ENCODE peak calls at places on chromosomes 7 and 10, in ten cellular contexts. X, H, W, M, Q, E, K, J, L and I are unnamed samples. For H3K36me3, the result is how much of the 10 kb centered on the place peaks cover.

GRCh38 chr10:8331896-8332729 is 277.6 kb downstream of the GATA3 start:
- DNase-seq in X (peak), H (peak), W (no peak), M (peak), Q (peak), E (no peak), K (peak), J (peak), L (peak), I (peak)

GRCh38 chr10:72692057-72692891 is at the start of gene MCU:
- DNase-seq in X (peak), H (peak), W (peak), M (peak), Q (no peak), E (peak), K (peak), J (peak), L (peak), I (peak)

GRCh38 chr10:93287775-93288174 is 194.4 kb downstream of the MYOF start:
- DNase-seq in X (no peak), H (no peak), W (no peak), M (no peak), Q (no peak), E (no peak), K (no peak), J (no peak), L (peak), I (no peak)

GRCh38 chr7:73683916-73684693 is 708 bp downstream of the BUD23 start:
- DNase-seq in X (no peak), H (no peak), W (peak), M (no peak), Q (no peak), E (no peak), K (no peak), J (no peak), L (no peak), I (no peak)

GRCh38 chr10:29386347-29386999 is 97.6 kb downstream of the LYZL1 start:
- DNase-seq in X (no peak), H (no peak), W (peak), M (peak), Q (no peak), E (no peak), K (peak), J (peak), L (peak), I (peak)

GRCh38 chr7:7498881-7499280 is 36.8 kb downstream of the COL28A1 start:
- DNase-seq in X (no peak), H (no peak), W (no peak), M (no peak), Q (no peak), E (no peak), K (no peak), J (no peak), L (no peak), I (no peak)

GRCh38 chr7:80583901-80584300 is 54.5 kb upstream of the CD36 start:
- DNase-seq in X (no peak), H (peak), W (no peak), M (no peak), Q (no peak), E (no peak), K (no peak), J (no peak), L (no peak), I (no peak)

GRCh38 chr7:120856621-120857352 is 1.2 kb downstream of the TSPAN12 start:
- DNase-seq in X (no peak), H (peak), W (peak), M (no peak), Q (peak), E (no peak), K (peak), J (peak), L (peak), I (peak)

GRCh38 chr10:34771106-34771505 is 44.0 kb downstream of the PARD3 start:
- DNase-seq in X (no peak), H (no peak), W (no peak), M (no peak), Q (no peak), E (no peak), K (no peak), J (no peak), L (no peak), I (no peak)

GRCh38 chr10:130020651-130021372 is 56.7 kb upstream of the EBF3 start:
- DNase-seq in X (peak), H (no peak), W (no peak), M (no peak), Q (no peak), E (no peak), K (no peak), J (no peak), L (no peak), I (no peak)

GRCh38 chr7:7793921-7794320 is 75.5 kb upstream of the RPA3 start:
- DNase-seq in X (no peak), H (no peak), W (no peak), M (no peak), Q (no peak), E (no peak), K (no peak), J (no peak), L (no peak), I (no peak)

GRCh38 chr10:23522345-23522744 is 83.5 kb downstream of the OTUD1 start:
- DNase-seq in X (no peak), H (no peak), W (no peak), M (no peak), Q (peak), E (no peak), K (peak), J (no peak), L (no peak), I (no peak)

GRCh38 chr7:1679966-1680730 is 10.1 kb downstream of the ELFN1 start:
- DNase-seq in X (peak), H (no peak), W (no peak), M (no peak), Q (no peak), E (no peak), K (no peak), J (no peak), L (no peak), I (no peak)

GRCh38 chr7:83648464-83649241 is at the start of gene SEMA3E:
- DNase-seq in X (no peak), H (no peak), W (no peak), M (no peak), Q (peak), E (peak), K (peak), J (peak), L (peak), I (no peak)

GRCh38 chr10:46229144-46229563 is 57.6 kb upstream of the ANTXRL start:
- DNase-seq in X (peak), H (peak), W (peak), M (peak), Q (no peak), E (no peak), K (no peak), J (peak), L (peak), I (peak)

GRCh38 chr7:87028636-87029035 is 30.8 kb downstream of the ELAPOR2 start:
- DNase-seq in X (no peak), H (no peak), W (peak), M (no peak), Q (no peak), E (no peak), K (no peak), J (no peak), L (peak), I (no peak)

GRCh38 chr10:10677479-10677878 is 340.2 kb upstream of the CELF2 start:
- DNase-seq in X (peak), H (peak), W (no peak), M (no peak), Q (peak), E (peak), K (peak), J (peak), L (peak), I (no peak)

GRCh38 chr7:4015371-4015770 is 666.7 kb upstream of the FOXK1 start:
- DNase-seq in X (no peak), H (no peak), W (no peak), M (no peak), Q (no peak), E (no peak), K (no peak), J (no peak), L (no peak), I (no peak)

GRCh38 chr10:99372546-99373271 is 43.6 kb downstream of the CNNM1 start:
- DNase-seq in X (no peak), H (no peak), W (no peak), M (no peak), Q (peak), E (no peak), K (no peak), J (no peak), L (no peak), I (no peak)

GRCh38 chr7:155497149-155497901 is 39.4 kb downstream of the EN2 start:
- DNase-seq in X (no peak), H (no peak), W (no peak), M (no peak), Q (no peak), E (no peak), K (no peak), J (no peak), L (no peak), I (no peak)

GRCh38 chr10:131024259-131025131 is 287.0 kb downstream of the TCERG1L start:
- DNase-seq in X (no peak), H (no peak), W (no peak), M (no peak), Q (no peak), E (no peak), K (no peak), J (no peak), L (no peak), I (no peak)

GRCh38 chr10:14527915-14528314 is 197.2 kb upstream of the FRMD4A start:
- DNase-seq in X (no peak), H (no peak), W (no peak), M (no peak), Q (no peak), E (no peak), K (no peak), J (no peak), L (no peak), I (no peak)

GRCh38 chr10:72333111-72334012 is 21.4 kb downstream of the DNAJB12 start:
- DNase-seq in X (no peak), H (no peak), W (no peak), M (no peak), Q (no peak), E (no peak), K (no peak), J (no peak), L (no peak), I (no peak)

GRCh38 chr10:113555751-113556150 is 2.9 kb downstream of the HABP2 start:
- DNase-seq in X (no peak), H (no peak), W (no peak), M (no peak), Q (no peak), E (no peak), K (no peak), J (no peak), L (no peak), I (no peak)

GRCh38 chr7:99199226-99199625 is 8.7 kb downstream of the KPNA7 start:
- DNase-seq in X (no peak), H (no peak), W (no peak), M (no peak), Q (no peak), E (no peak), K (no peak), J (no peak), L (no peak), I (no peak)

GRCh38 chr7:31443457-31443856 is 70.4 kb upstream of the ITPRID1 start:
- DNase-seq in X (no peak), H (no peak), W (peak), M (peak), Q (peak), E (no peak), K (peak), J (peak), L (peak), I (no peak)

GRCh38 chr10:15411035-15411434 is 39.9 kb upstream of the FAM171A1 start:
- DNase-seq in X (no peak), H (no peak), W (no peak), M (no peak), Q (no peak), E (no peak), K (no peak), J (no peak), L (no peak), I (no peak)

GRCh38 chr10:5662708-5663579 is 3.5 kb downstream of the ASB13 start:
- DNase-seq in X (no peak), H (no peak), W (no peak), M (no peak), Q (no peak), E (no peak), K (no peak), J (no peak), L (peak), I (no peak)
- H3K4me3 ChIP-seq in X (no peak), H (no peak), W (no peak), M (no peak), Q (no peak), E (no peak), K (no peak), J (no peak), L (no peak), I (no peak)

GRCh38 chr7:33100770-33101169 is 8.4 kb downstream of the RP9 start:
- DNase-seq in X (no peak), H (no peak), W (no peak), M (no peak), Q (no peak), E (no peak), K (no peak), J (no peak), L (no peak), I (no peak)

GRCh38 chr7:33099154-33099940 is 9.9 kb downstream of the RP9 start:
- DNase-seq in X (no peak), H (no peak), W (no peak), M (no peak), Q (no peak), E (no peak), K (no peak), J (no peak), L (no peak), I (no peak)

GRCh38 chr7:33107136-33108066 is 1.8 kb downstream of the RP9 start:
- DNase-seq in X (peak), H (no peak), W (no peak), M (peak), Q (peak), E (no peak), K (peak), J (peak), L (peak), I (peak)

GRCh38 chr7:33101916-33102315 is 7.3 kb downstream of the RP9 start:
- DNase-seq in X (no peak), H (no peak), W (no peak), M (no peak), Q (no peak), E (no peak), K (no peak), J (no peak), L (no peak), I (no peak)
- H3K36me3 ChIP-seq in X (under half), H (under half), W (half or more), M (half or more), Q (under half), E (under half), K (under half), J (under half), L (under half), I (under half)

GRCh38 chr7:101835136-101835535 is 17.7 kb downstream of the CUX1 start:
- DNase-seq in X (no peak), H (no peak), W (no peak), M (no peak), Q (no peak), E (no peak), K (no peak), J (no peak), L (no peak), I (no peak)

GRCh38 chr7:101832681-101833375 is 15.4 kb downstream of the CUX1 start:
- DNase-seq in X (no peak), H (no peak), W (no peak), M (no peak), Q (no peak), E (no peak), K (no peak), J (no peak), L (no peak), I (no peak)

GRCh38 chr7:101832205-101832631 is 14.8 kb downstream of the CUX1 start:
- DNase-seq in X (no peak), H (no peak), W (no peak), M (no peak), Q (no peak), E (no peak), K (no peak), J (no peak), L (no peak), I (no peak)

GRCh38 chr7:101829856-101830255 is 12.4 kb downstream of the CUX1 start:
- DNase-seq in X (no peak), H (no peak), W (no peak), M (no peak), Q (no peak), E (no peak), K (no peak), J (no peak), L (no peak), I (no peak)

GRCh38 chr7:101833799-101834198 is 16.4 kb downstream of the CUX1 start:
- DNase-seq in X (no peak), H (no peak), W (no peak), M (no peak), Q (no peak), E (no peak), K (no peak), J (no peak), L (no peak), I (no peak)
- H3K4me3 ChIP-seq in X (no peak), H (no peak), W (no peak), M (no peak), Q (no peak), E (no peak), K (no peak), J (no peak), L (no peak), I (no peak)

GRCh38 chr7:2915023-2915422 is 70.9 kb upstream of the GNA12 start:
- DNase-seq in X (no peak), H (no peak), W (no peak), M (no peak), Q (no peak), E (no peak), K (no peak), J (no peak), L (no peak), I (no peak)
- H3K36me3 ChIP-seq in X (half or more), H (under half), W (under half), M (half or more), Q (under half), E (under half), K (under half), J (under half), L (under half), I (half or more)

DNA sequence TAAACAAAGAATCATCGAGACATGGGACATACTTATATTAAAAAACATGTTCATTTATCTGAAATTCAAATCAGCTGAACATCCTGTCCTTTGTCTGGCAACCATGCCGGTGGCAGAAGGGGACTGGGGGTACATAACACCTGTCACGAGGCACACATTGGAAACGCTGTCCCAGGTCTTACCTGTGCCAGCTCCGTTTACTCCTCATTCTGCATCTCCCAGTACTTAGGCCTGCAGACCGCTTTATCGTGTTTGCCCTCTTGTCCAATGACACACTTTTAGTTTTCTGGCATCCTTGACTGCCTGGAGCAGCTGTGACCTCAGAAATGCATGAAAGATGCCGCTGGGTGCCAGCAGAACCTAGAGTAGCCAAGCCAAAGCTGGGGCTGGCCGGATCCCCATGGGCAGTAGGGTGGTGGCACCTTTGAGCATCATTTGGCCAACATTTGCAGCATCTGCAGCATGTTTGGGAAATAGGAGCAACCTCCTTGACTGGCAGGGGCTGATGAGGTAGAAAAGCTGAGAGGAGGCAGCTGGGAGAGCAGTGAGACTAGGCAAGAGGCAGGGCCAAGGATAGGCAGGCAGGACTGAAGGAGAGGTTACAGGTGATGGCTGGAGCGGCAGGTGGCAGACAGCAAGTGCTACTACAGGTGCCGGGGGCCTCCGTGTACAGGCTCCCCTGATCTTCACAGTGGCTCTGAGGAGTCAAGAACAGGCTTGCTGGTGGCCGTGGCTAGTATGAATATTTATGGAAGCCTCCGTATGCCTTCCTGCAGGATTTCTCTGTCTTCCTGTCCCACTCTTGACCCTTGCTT is 62.3 kb upstream of the BTBD16 start:
- DNase-seq in X (no peak), H (no peak), W (no peak), M (no peak), Q (no peak), E (no peak), K (no peak), J (no peak), L (no peak), I (no peak)
- H3K4me3 ChIP-seq in X (no peak), H (no peak), W (no peak), M (no peak), Q (no peak), E (no peak), K (no peak), J (no peak), L (no peak), I (no peak)

GRCh38 chr7:47428780-47429472 is 153.0 kb downstream of the TNS3 start:
- DNase-seq in X (no peak), H (no peak), W (no peak), M (no peak), Q (no peak), E (no peak), K (no peak), J (no peak), L (no peak), I (no peak)
- H3K36me3 ChIP-seq in X (under half), H (under half), W (under half), M (under half), Q (under half), E (under half), K (under half), J (under half), L (under half), I (under half)